ENCODE peak calls at places on chromosomes 5 and 9, in five cellular contexts. S, H, A, W and V are unnamed samples.

GRCh38 chr5:157343842-157344790 is 78.2 kb downstream of the CYFIP2 start:
- DNase-seq in S (no peak), H (no peak), A (no peak), W (no peak), V (no peak)

GRCh38 chr5:134090482-134090881 is 24.0 kb upstream of the TCF7 start:
- DNase-seq in S (no peak), H (no peak), A (no peak), W (no peak), V (no peak)

GRCh38 chr9:36902063-36902735 is 131.9 kb downstream of the PAX5 start:
- DNase-seq in S (no peak), H (no peak), A (peak; percentile 28), W (no peak), V (no peak)

GRCh38 chr5:172439785-172440480 is 14.4 kb downstream of the SH3PXD2B start:
- DNase-seq in S (no peak), H (peak; percentile 80), A (no peak), W (no peak), V (no peak)

GRCh38 chr5:62621280-62621679 is 42.7 kb downstream of the LRRC70 start:
- DNase-seq in S (no peak), H (no peak), A (peak; percentile 90), W (no peak), V (no peak)

GRCh38 chr5:85453026-85453349 is 1068.3 kb upstream of the EDIL3 start:
- DNase-seq in S (no peak), H (no peak), A (no peak), W (peak; percentile 5), V (no peak)

GRCh38 chr5:121031487-121031886 is 567.4 kb downstream of the PRR16 start:
- DNase-seq in S (peak; percentile 5), H (no peak), A (no peak), W (no peak), V (no peak)

GRCh38 chr5:136814621-136815378 is 449.5 kb upstream of the TRPC7 start:
- DNase-seq in S (peak; percentile 86), H (no peak), A (no peak), W (no peak), V (no peak)

GRCh38 chr5:71839049-71839834 is 120.2 kb downstream of the CARTPT start:
- DNase-seq in S (no peak), H (no peak), A (no peak), W (no peak), V (no peak)

GRCh38 chr5:52491071-52491828 is 296.5 kb upstream of the ITGA1 start:
- DNase-seq in S (no peak), H (no peak), A (no peak), W (no peak), V (no peak)

GRCh38 chr5:55159763-55160492 is at the start of gene GPX8:
- DNase-seq in S (peak; percentile 90), H (no peak), A (peak; percentile 79), W (peak; percentile 85), V (peak; percentile 82)

GRCh38 chr5:168301593-168302388 is 10.3 kb downstream of the WWC1 start:
- DNase-seq in S (peak; percentile 56), H (no peak), A (peak; percentile 84), W (peak; percentile 95), V (no peak)

GRCh38 chr5:160036243-160036642 is 27.3 kb downstream of the TTC1 start:
- DNase-seq in S (no peak), H (no peak), A (peak; percentile 1), W (no peak), V (no peak)

GRCh38 chr9:134215709-134216448 is 51.5 kb upstream of the RNU6ATAC start:
- DNase-seq in S (peak; percentile 11), H (peak; percentile 58), A (no peak), W (no peak), V (peak; percentile 41)

GRCh38 chr5:179168636-179169035 is 108.5 kb downstream of the ZNF354C start:
- DNase-seq in S (no peak), H (peak; percentile 43), A (no peak), W (no peak), V (no peak)

GRCh38 chr5:94564812-94565211 is 53.6 kb downstream of the KIAA0825 start:
- DNase-seq in S (no peak), H (no peak), A (no peak), W (no peak), V (no peak)

GRCh38 chr5:92332039-92332438 is 948.9 kb upstream of the ARRDC3 start:
- DNase-seq in S (peak; percentile 60), H (no peak), A (no peak), W (peak; percentile 71), V (no peak)

GRCh38 chr9:107731115-107731762 is 241.7 kb upstream of the KLF4 start:
- DNase-seq in S (no peak), H (no peak), A (no peak), W (no peak), V (no peak)

GRCh38 chr9:33437898-33438297 is 9.5 kb downstream of the AQP3 start:
- DNase-seq in S (no peak), H (no peak), A (no peak), W (no peak), V (no peak)

GRCh38 chr9:122180633-122181032 is 20.9 kb downstream of the MORN5 start:
- DNase-seq in S (peak; percentile 82), H (no peak), A (no peak), W (peak; percentile 77), V (peak; percentile 85)

GRCh38 chr9:132409828-132410528 is at the start of gene CFAP77:
- DNase-seq in S (peak; percentile 48), H (peak; percentile 75), A (peak; percentile 89), W (peak; percentile 35), V (peak; percentile 29)

GRCh38 chr9:101375546-101375945 is 9.3 kb downstream of the BAAT start:
- DNase-seq in S (peak; percentile 80), H (no peak), A (no peak), W (no peak), V (no peak)

GRCh38 chr9:105244996-105245719 is 707 bp downstream of the SLC44A1 start:
- DNase-seq in S (peak; percentile 42), H (peak; percentile 89), A (peak; percentile 95), W (peak; percentile 51), V (no peak)

GRCh38 chr5:133459474-133460155 is 152.7 kb downstream of the FSTL4 start:
- DNase-seq in S (no peak), H (no peak), A (peak; percentile 33), W (no peak), V (no peak)

GRCh38 chr9:138033950-138034349 is 156.4 kb downstream of the CACNA1B start:
- DNase-seq in S (no peak), H (no peak), A (peak; percentile 59), W (no peak), V (no peak)

GRCh38 chr9:129109952-129110739 is 447 bp downstream of the CRAT start:
- DNase-seq in S (no peak), H (no peak), A (no peak), W (no peak), V (no peak)

GRCh38 chr9:129111762-129112151 is 542 bp downstream of the PTPA start:
- DNase-seq in S (peak; percentile 56), H (peak; percentile 77), A (peak; percentile 77), W (no peak), V (peak; percentile 41)

GRCh38 chr9:129111143-129111761 is at the start of gene PTPA:
- DNase-seq in S (peak; percentile 75), H (peak; percentile 95), A (peak; percentile 93), W (peak; percentile 66), V (peak; percentile 67)

GRCh38 chr9:129110740-129111142 is at the start of gene CRAT:
- DNase-seq in S (peak; percentile 92), H (peak; percentile 99), A (peak; percentile 99), W (peak; percentile 82), V (peak; percentile 87)

DNA sequence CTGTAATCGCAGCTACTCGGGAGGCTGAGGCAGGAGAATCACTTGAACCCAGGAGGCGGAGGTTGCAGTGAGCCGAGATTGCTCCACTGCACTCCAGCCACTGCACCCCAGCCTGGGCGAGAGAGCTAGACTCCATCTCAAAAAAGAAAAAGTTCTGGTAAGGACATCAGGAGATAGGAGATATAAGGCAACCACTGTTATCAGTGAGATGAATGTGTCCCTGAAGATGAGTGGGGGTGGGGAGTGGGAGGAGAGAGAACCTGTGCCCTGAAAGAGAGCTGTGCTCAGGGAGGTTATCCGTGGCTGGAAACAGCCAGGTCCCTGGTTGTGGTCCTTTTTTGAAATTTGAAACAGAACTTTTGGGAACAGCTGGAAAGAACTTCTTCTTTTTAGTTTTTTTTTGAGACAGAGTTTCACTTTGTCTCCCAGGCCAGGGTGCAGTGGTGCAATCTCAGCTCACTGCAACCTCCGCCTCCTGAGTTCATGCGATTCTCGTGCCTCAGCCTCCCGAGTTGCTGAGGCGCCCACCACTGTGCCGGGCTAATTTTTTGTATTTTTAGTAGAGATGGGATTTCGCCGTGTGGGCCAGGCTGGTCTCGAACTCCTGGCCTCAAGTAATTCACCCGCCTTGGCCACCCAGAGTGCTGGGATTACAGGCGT is 2.6 kb downstream of the PTPA start:
- DNase-seq in S (no peak), H (no peak), A (no peak), W (no peak), V (no peak)
- H3K4me3 ChIP-seq in S (no peak overlapping the region), H (no peak overlapping the region), A (no peak overlapping the region), W (no peak overlapping the region), V (no peak overlapping the region)

GRCh38 chr9:25994605-25995004 is 316.4 kb upstream of the TUSC1 start:
- DNase-seq in S (no peak), H (no peak), A (no peak), W (no peak), V (no peak)
- TF ChIP-seq CTCF in S (no peak), H (no peak), A (no peak), W (no peak), V (no peak)

DNA sequence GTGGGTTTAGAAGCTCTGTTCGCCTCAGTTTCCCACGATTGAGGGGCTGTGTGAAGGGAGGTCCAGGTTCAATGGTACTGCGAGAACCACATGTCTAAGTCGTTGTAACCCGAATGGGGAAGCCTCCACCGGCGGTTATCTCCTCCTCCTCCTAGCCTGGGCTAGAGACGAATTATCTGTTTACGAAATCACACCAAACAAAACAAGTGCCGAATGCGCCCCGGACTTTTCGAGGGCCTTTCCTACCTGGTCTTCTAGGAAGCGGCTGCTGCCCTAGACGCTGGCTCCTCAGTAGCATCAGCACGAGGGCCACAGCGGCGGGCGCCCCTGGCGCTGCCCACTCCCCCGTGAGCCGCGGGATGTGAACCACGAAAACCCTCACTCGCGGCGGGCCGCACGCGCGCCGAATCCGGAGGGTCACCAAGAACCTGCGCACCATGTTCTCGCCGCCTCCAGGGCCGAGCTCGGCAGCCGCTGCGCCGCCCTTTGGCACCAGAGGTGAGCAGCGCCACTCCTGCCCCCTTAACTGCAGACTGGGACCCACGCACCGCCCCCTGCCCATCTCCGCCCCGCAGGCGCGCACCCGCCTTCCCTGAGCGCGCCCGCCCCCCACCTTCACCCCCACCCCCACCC is at the start of gene CDKN2A:
- DNase-seq in S (peak; percentile 62), H (peak; percentile 78), A (peak; percentile 84), W (no peak), V (no peak)
- H3K27me3 ChIP-seq in S (no peaks in the 10 kb centered on the region), H (peaks cover 35% of the 10 kb centered on the region), A (peaks cover 96% of the 10 kb centered on the region), W (no peaks in the 10 kb centered on the region), V (no peaks in the 10 kb centered on the region)

GRCh38 chr5:143985832-143986485 is 174.0 kb downstream of the HMHB1 start:
- DNase-seq in S (peak; percentile 91), H (no peak), A (no peak), W (peak; percentile 95), V (peak; percentile 51)
- H3K4me3 ChIP-seq in S (no peak overlapping the region), H (no peak overlapping the region), A (no peak overlapping the region), W (no peak overlapping the region), V (no peak overlapping the region)